ENCODE peak calls at places on chromosomes 6 and 20, in nine cellular contexts. M is brain pericyte; H is H7; B is EH; R is stimulated activated CD4-positive, alpha-beta T cell treated with anti-CD3 and anti-CD28 coated beads, Interleukin-4, amount 100 ng/mL, for 48 hours; L is effector CD4-positive, alpha-beta T cell; G is gastrocnemius medialis; T is astrocyte of the cerebellum; P is effector memory CD4-positive, alpha-beta T cell. N is an unnamed sample.

GRCh38 chr6:85569323-85569722 is 24.3 kb downstream of the SNX14 start:
- DNase-seq in M (no peak), H (no peak), B (peak; percentile 35), R (no peak), L (no peak), G (no peak), T (no peak), P (no peak), N (peak; percentile 55)

GRCh38 chr6:122075084-122075760 is 324.2 kb upstream of the HSF2 start:
- DNase-seq in M (no peak), H (peak; percentile 6), B (no peak), R (no peak), L (no peak), G (no peak), T (no peak), P (no peak), N (no peak)

GRCh38 chr20:688809-689208 is 13.2 kb upstream of the SCRT2 start:
- DNase-seq in M (no peak), H (peak; percentile 87), B (peak; percentile 3), R (no peak), L (no peak), G (no peak), T (no peak), P (no peak), N (no peak)

GRCh38 chr6:149223120-149223775 is 94.3 kb upstream of the TAB2 start:
- DNase-seq in M (no peak), H (no peak), B (no peak), R (no peak), L (no peak), G (no peak), T (no peak), P (no peak), N (no peak)

GRCh38 chr20:50245561-50246366 is 55.1 kb downstream of the CEBPB start:
- DNase-seq in M (no peak), H (no peak), B (peak; percentile 84), R (no peak), L (no peak), G (no peak), T (no peak), P (no peak), N (no peak)

GRCh38 chr6:7239590-7239948 is 73.4 kb downstream of the SSR1 start:
- DNase-seq in M (no peak), H (no peak), B (no peak), R (no peak), L (no peak), G (no peak), T (no peak), P (no peak), N (no peak)

GRCh38 chr20:1119128-1119505 is 715 bp downstream of the PSMF1 start:
- DNase-seq in M (no peak), H (peak; percentile 29), B (no peak), R (no peak), L (no peak), G (no peak), T (no peak), P (no peak), N (peak; percentile 3)

GRCh38 chr6:102581378-102582124 is 1188.0 kb downstream of the GRIK2 start:
- DNase-seq in M (no peak), H (no peak), B (no peak), R (no peak), L (no peak), G (no peak), T (no peak), P (no peak), N (no peak)

GRCh38 chr6:129685640-129686031 is 24.3 kb downstream of the ARHGAP18 start:
- DNase-seq in M (no peak), H (no peak), B (no peak), R (no peak), L (no peak), G (no peak), T (no peak), P (no peak), N (no peak)

GRCh38 chr20:15905661-15906060 is 667.6 kb downstream of the KIF16B start:
- DNase-seq in M (no peak), H (no peak), B (no peak), R (no peak), L (no peak), G (no peak), T (no peak), P (no peak), N (no peak)

GRCh38 chr6:14861491-14861943 is 384.4 kb upstream of the JARID2 start:
- DNase-seq in M (no peak), H (peak; percentile 65), B (no peak), R (no peak), L (no peak), G (no peak), T (no peak), P (no peak), N (no peak)

GRCh38 chr20:1904160-1904559 is 9.0 kb downstream of the SIRPA start:
- DNase-seq in M (no peak), H (no peak), B (no peak), R (no peak), L (no peak), G (no peak), T (no peak), P (no peak), N (no peak)

GRCh38 chr6:31615748-31616147 is 714 bp downstream of the AIF1 start:
- DNase-seq in M (no peak), H (no peak), B (no peak), R (no peak), L (no peak), G (no peak), T (no peak), P (no peak), N (no peak)

N was measured in endothelial cell of umbilical vein.